ENCODE peak calls at places on chromosomes 16 and 17, in nine cellular contexts. One of them, this sample, is unnamed.

GRCh38 chr16:80041399-80041798 is 440.9 kb upstream of the MAF start:
- DNase-seq in uterus: no peak
- DNase-seq in CD8-positive, alpha-beta memory T cell: no peak
- DNase-seq in A549: no peak
- DNase-seq in tibial artery: no peak
- DNase-seq in PC-9: peak
- DNase-seq in NB4: no peak
- DNase-seq in CD4-positive, CD25-positive, alpha-beta regulatory T cell: no peak
- DNase-seq in AG10803: no peak
- DNase-seq in this sample: no peak

GRCh38 chr17:64004903-64005733 is 7.0 kb downstream of the PRR29 start:
- DNase-seq in uterus: peak
- DNase-seq in CD8-positive, alpha-beta memory T cell: no peak
- DNase-seq in A549: no peak
- DNase-seq in tibial artery: no peak
- DNase-seq in PC-9: no peak
- DNase-seq in NB4: no peak
- DNase-seq in CD4-positive, CD25-positive, alpha-beta regulatory T cell: no peak
- DNase-seq in AG10803: no peak
- DNase-seq in this sample: no peak

GRCh38 chr17:40326832-40327199 is 17.8 kb downstream of the RARA start:
- DNase-seq in uterus: peak
- DNase-seq in CD8-positive, alpha-beta memory T cell: no peak
- DNase-seq in A549: no peak
- DNase-seq in tibial artery: no peak
- DNase-seq in PC-9: peak
- DNase-seq in NB4: no peak
- DNase-seq in CD4-positive, CD25-positive, alpha-beta regulatory T cell: no peak
- DNase-seq in AG10803: no peak
- DNase-seq in this sample: no peak

GRCh38 chr17:18261146-18261515 is 669 bp downstream of the MIEF2 start:
- DNase-seq in uterus: peak
- DNase-seq in CD8-positive, alpha-beta memory T cell: no peak
- DNase-seq in A549: peak
- DNase-seq in tibial artery: peak
- DNase-seq in PC-9: peak
- DNase-seq in NB4: peak
- DNase-seq in CD4-positive, CD25-positive, alpha-beta regulatory T cell: no peak
- DNase-seq in AG10803: peak
- DNase-seq in this sample: no peak

GRCh38 chr16:8866118-8866883 is 2.5 kb downstream of the CARHSP1 start:
- DNase-seq in uterus: peak
- DNase-seq in CD8-positive, alpha-beta memory T cell: no peak
- DNase-seq in A549: no peak
- DNase-seq in tibial artery: peak
- DNase-seq in PC-9: no peak
- DNase-seq in NB4: no peak
- DNase-seq in CD4-positive, CD25-positive, alpha-beta regulatory T cell: no peak
- DNase-seq in AG10803: no peak
- DNase-seq in this sample: no peak

GRCh38 chr16:20598832-20599469 is 22.8 kb upstream of the ACSM2B start:
- DNase-seq in uterus: no peak
- DNase-seq in CD8-positive, alpha-beta memory T cell: no peak
- DNase-seq in A549: no peak
- DNase-seq in tibial artery: no peak
- DNase-seq in PC-9: no peak
- DNase-seq in NB4: no peak
- DNase-seq in CD4-positive, CD25-positive, alpha-beta regulatory T cell: no peak
- DNase-seq in AG10803: no peak
- DNase-seq in this sample: no peak

GRCh38 chr17:58337600-58338453 is 9.2 kb upstream of the TSPOAP1 start:
- DNase-seq in uterus: peak
- DNase-seq in CD8-positive, alpha-beta memory T cell: peak
- DNase-seq in A549: no peak
- DNase-seq in tibial artery: peak
- DNase-seq in PC-9: no peak
- DNase-seq in NB4: peak
- DNase-seq in CD4-positive, CD25-positive, alpha-beta regulatory T cell: peak
- DNase-seq in AG10803: peak
- DNase-seq in this sample: peak

GRCh38 chr16:86392751-86393150 is 117.6 kb upstream of the FOXF1 start:
- DNase-seq in uterus: no peak
- DNase-seq in CD8-positive, alpha-beta memory T cell: no peak
- DNase-seq in A549: no peak
- DNase-seq in tibial artery: no peak
- DNase-seq in PC-9: no peak
- DNase-seq in NB4: no peak
- DNase-seq in CD4-positive, CD25-positive, alpha-beta regulatory T cell: no peak
- DNase-seq in AG10803: no peak
- DNase-seq in this sample: no peak

GRCh38 chr16:17307501-17307900 is 163.3 kb downstream of the XYLT1 start:
- DNase-seq in uterus: no peak
- DNase-seq in CD8-positive, alpha-beta memory T cell: no peak
- DNase-seq in A549: no peak
- DNase-seq in tibial artery: no peak
- DNase-seq in PC-9: no peak
- DNase-seq in NB4: no peak
- DNase-seq in CD4-positive, CD25-positive, alpha-beta regulatory T cell: no peak
- DNase-seq in AG10803: no peak
- DNase-seq in this sample: no peak

GRCh38 chr16:87043273-87044030 is 273.7 kb downstream of the C16orf95 start:
- DNase-seq in uterus: no peak
- DNase-seq in CD8-positive, alpha-beta memory T cell: no peak
- DNase-seq in A549: no peak
- DNase-seq in tibial artery: peak
- DNase-seq in PC-9: no peak
- DNase-seq in NB4: no peak
- DNase-seq in CD4-positive, CD25-positive, alpha-beta regulatory T cell: no peak
- DNase-seq in AG10803: peak
- DNase-seq in this sample: no peak

GRCh38 chr17:19573075-19573474 is 39.4 kb downstream of the SLC47A1 start:
- DNase-seq in uterus: no peak
- DNase-seq in CD8-positive, alpha-beta memory T cell: no peak
- DNase-seq in A549: no peak
- DNase-seq in tibial artery: no peak
- DNase-seq in PC-9: no peak
- DNase-seq in NB4: peak
- DNase-seq in CD4-positive, CD25-positive, alpha-beta regulatory T cell: no peak
- DNase-seq in AG10803: no peak
- DNase-seq in this sample: no peak

GRCh38 chr16:82699711-82700495 is 73.1 kb downstream of the CDH13 start:
- DNase-seq in uterus: peak
- DNase-seq in CD8-positive, alpha-beta memory T cell: no peak
- DNase-seq in A549: no peak
- DNase-seq in tibial artery: peak
- DNase-seq in PC-9: no peak
- DNase-seq in NB4: peak
- DNase-seq in CD4-positive, CD25-positive, alpha-beta regulatory T cell: no peak
- DNase-seq in AG10803: peak
- DNase-seq in this sample: no peak

GRCh38 chr17:38604479-38605229 is 1.1 kb downstream of the SRCIN1 start:
- DNase-seq in uterus: no peak
- DNase-seq in CD8-positive, alpha-beta memory T cell: peak
- DNase-seq in A549: peak
- DNase-seq in tibial artery: no peak
- DNase-seq in PC-9: no peak
- DNase-seq in NB4: peak
- DNase-seq in CD4-positive, CD25-positive, alpha-beta regulatory T cell: no peak
- DNase-seq in AG10803: no peak
- DNase-seq in this sample: no peak

GRCh38 chr16:88343276-88343791 is 39.4 kb upstream of the ZNF469 start:
- DNase-seq in uterus: no peak
- DNase-seq in CD8-positive, alpha-beta memory T cell: no peak
- DNase-seq in A549: no peak
- DNase-seq in tibial artery: no peak
- DNase-seq in PC-9: no peak
- DNase-seq in NB4: no peak
- DNase-seq in CD4-positive, CD25-positive, alpha-beta regulatory T cell: no peak
- DNase-seq in AG10803: no peak
- DNase-seq in this sample: no peak

GRCh38 chr16:67459066-67459857 is 21.7 kb downstream of the ATP6V0D1 start:
- DNase-seq in uterus: no peak
- DNase-seq in CD8-positive, alpha-beta memory T cell: no peak
- DNase-seq in A549: no peak
- DNase-seq in tibial artery: no peak
- DNase-seq in PC-9: no peak
- DNase-seq in NB4: no peak
- DNase-seq in CD4-positive, CD25-positive, alpha-beta regulatory T cell: no peak
- DNase-seq in AG10803: no peak
- DNase-seq in this sample: no peak

GRCh38 chr16:66936889-66937554 is 1.7 kb downstream of the CES2 start:
- DNase-seq in uterus: no peak
- DNase-seq in CD8-positive, alpha-beta memory T cell: no peak
- DNase-seq in A549: no peak
- DNase-seq in tibial artery: no peak
- DNase-seq in PC-9: no peak
- DNase-seq in NB4: no peak
- DNase-seq in CD4-positive, CD25-positive, alpha-beta regulatory T cell: no peak
- DNase-seq in AG10803: no peak
- DNase-seq in this sample: no peak

GRCh38 chr16:28873543-28874201 is 4.6 kb upstream of the ATP2A1 start:
- DNase-seq in uterus: no peak
- DNase-seq in CD8-positive, alpha-beta memory T cell: peak
- DNase-seq in A549: no peak
- DNase-seq in tibial artery: no peak
- DNase-seq in PC-9: no peak
- DNase-seq in NB4: peak
- DNase-seq in CD4-positive, CD25-positive, alpha-beta regulatory T cell: peak
- DNase-seq in AG10803: no peak
- DNase-seq in this sample: peak

GRCh38 chr17:40699880-40700279 is 3.7 kb downstream of the KRT24 start:
- DNase-seq in uterus: peak
- DNase-seq in CD8-positive, alpha-beta memory T cell: no peak
- DNase-seq in A549: no peak
- DNase-seq in tibial artery: no peak
- DNase-seq in PC-9: no peak
- DNase-seq in NB4: no peak
- DNase-seq in CD4-positive, CD25-positive, alpha-beta regulatory T cell: no peak
- DNase-seq in AG10803: no peak
- DNase-seq in this sample: no peak

GRCh38 chr17:77375917-77376651 is 235.3 kb downstream of the SEC14L1 start:
- DNase-seq in uterus: peak
- DNase-seq in CD8-positive, alpha-beta memory T cell: peak
- DNase-seq in A549: no peak
- DNase-seq in tibial artery: no peak
- DNase-seq in PC-9: no peak
- DNase-seq in NB4: no peak
- DNase-seq in CD4-positive, CD25-positive, alpha-beta regulatory T cell: peak
- DNase-seq in AG10803: peak
- DNase-seq in this sample: peak

GRCh38 chr16:1985466-1986150 is 1.6 kb downstream of the GFER start:
- DNase-seq in uterus: no peak
- DNase-seq in CD8-positive, alpha-beta memory T cell: no peak
- DNase-seq in A549: no peak
- DNase-seq in tibial artery: no peak
- DNase-seq in PC-9: peak
- DNase-seq in NB4: no peak
- DNase-seq in CD4-positive, CD25-positive, alpha-beta regulatory T cell: no peak
- DNase-seq in AG10803: no peak
- DNase-seq in this sample: no peak
- H3K4me3 ChIP-seq in uterus: no peak
- H3K4me3 ChIP-seq in CD8-positive, alpha-beta memory T cell: no peak
- H3K4me3 ChIP-seq in A549: peak
- H3K4me3 ChIP-seq in tibial artery: no peak
- H3K4me3 ChIP-seq in PC-9: peak
- H3K4me3 ChIP-seq in NB4: peak
- H3K4me3 ChIP-seq in CD4-positive, CD25-positive, alpha-beta regulatory T cell: no peak
- H3K4me3 ChIP-seq in AG10803: peak
- H3K4me3 ChIP-seq in this sample: no peak

GRCh38 chr17:751269-752001 is 629 bp downstream of the GEMIN4 start:
- DNase-seq in uterus: no peak
- DNase-seq in CD8-positive, alpha-beta memory T cell: no peak
- DNase-seq in A549: peak
- DNase-seq in tibial artery: peak
- DNase-seq in PC-9: no peak
- DNase-seq in NB4: peak
- DNase-seq in CD4-positive, CD25-positive, alpha-beta regulatory T cell: no peak
- DNase-seq in AG10803: peak
- DNase-seq in this sample: no peak
- H3K4me3 ChIP-seq in uterus: peak
- H3K4me3 ChIP-seq in CD8-positive, alpha-beta memory T cell: peak
- H3K4me3 ChIP-seq in A549: peak
- H3K4me3 ChIP-seq in tibial artery: peak
- H3K4me3 ChIP-seq in PC-9: peak
- H3K4me3 ChIP-seq in NB4: peak
- H3K4me3 ChIP-seq in CD4-positive, CD25-positive, alpha-beta regulatory T cell: peak
- H3K4me3 ChIP-seq in AG10803: peak
- H3K4me3 ChIP-seq in this sample: peak

GRCh38 chr16:565420-566330 is 1.1 kb upstream of the NHLRC4 start:
- DNase-seq in uterus: no peak
- DNase-seq in CD8-positive, alpha-beta memory T cell: no peak
- DNase-seq in A549: no peak
- DNase-seq in tibial artery: no peak
- DNase-seq in PC-9: no peak
- DNase-seq in NB4: peak
- DNase-seq in CD4-positive, CD25-positive, alpha-beta regulatory T cell: no peak
- DNase-seq in AG10803: no peak
- DNase-seq in this sample: no peak

GRCh38 chr16:569445-570254 is at the start of gene PIGQ:
- DNase-seq in uterus: peak
- DNase-seq in CD8-positive, alpha-beta memory T cell: peak
- DNase-seq in A549: peak
- DNase-seq in tibial artery: peak
- DNase-seq in PC-9: no peak
- DNase-seq in NB4: peak
- DNase-seq in CD4-positive, CD25-positive, alpha-beta regulatory T cell: peak
- DNase-seq in AG10803: peak
- DNase-seq in this sample: peak

GRCh38 chr16:566475-567361 is at the start of gene NHLRC4:
- DNase-seq in uterus: peak
- DNase-seq in CD8-positive, alpha-beta memory T cell: peak
- DNase-seq in A549: no peak
- DNase-seq in tibial artery: peak
- DNase-seq in PC-9: no peak
- DNase-seq in NB4: peak
- DNase-seq in CD4-positive, CD25-positive, alpha-beta regulatory T cell: peak
- DNase-seq in AG10803: peak
- DNase-seq in this sample: no peak

GRCh38 chr16:568401-569258 is 1.1 kb upstream of the PIGQ start:
- DNase-seq in uterus: no peak
- DNase-seq in CD8-positive, alpha-beta memory T cell: no peak
- DNase-seq in A549: no peak
- DNase-seq in tibial artery: no peak
- DNase-seq in PC-9: no peak
- DNase-seq in NB4: no peak
- DNase-seq in CD4-positive, CD25-positive, alpha-beta regulatory T cell: no peak
- DNase-seq in AG10803: no peak
- DNase-seq in this sample: no peak

GRCh38 chr16:567362-568256 is 804 bp downstream of the NHLRC4 start:
- DNase-seq in uterus: no peak
- DNase-seq in CD8-positive, alpha-beta memory T cell: no peak
- DNase-seq in A549: no peak
- DNase-seq in tibial artery: no peak
- DNase-seq in PC-9: no peak
- DNase-seq in NB4: no peak
- DNase-seq in CD4-positive, CD25-positive, alpha-beta regulatory T cell: no peak
- DNase-seq in AG10803: no peak
- DNase-seq in this sample: no peak
- H3K4me3 ChIP-seq in uterus: peak
- H3K4me3 ChIP-seq in CD8-positive, alpha-beta memory T cell: peak
- H3K4me3 ChIP-seq in A549: no peak
- H3K4me3 ChIP-seq in tibial artery: peak
- H3K4me3 ChIP-seq in PC-9: no peak
- H3K4me3 ChIP-seq in NB4: no peak
- H3K4me3 ChIP-seq in CD4-positive, CD25-positive, alpha-beta regulatory T cell: peak
- H3K4me3 ChIP-seq in AG10803: no peak
- H3K4me3 ChIP-seq in this sample: peak

GRCh38 chr16:30380801-30381208 is 1.6 kb downstream of the SEPTIN1 start:
- DNase-seq in uterus: no peak
- DNase-seq in CD8-positive, alpha-beta memory T cell: no peak
- DNase-seq in A549: no peak
- DNase-seq in tibial artery: no peak
- DNase-seq in PC-9: no peak
- DNase-seq in NB4: no peak
- DNase-seq in CD4-positive, CD25-positive, alpha-beta regulatory T cell: no peak
- DNase-seq in AG10803: no peak
- DNase-seq in this sample: no peak
- H3K4me3 ChIP-seq in uterus: no peak
- H3K4me3 ChIP-seq in CD8-positive, alpha-beta memory T cell: peak
- H3K4me3 ChIP-seq in A549: no peak
- H3K4me3 ChIP-seq in tibial artery: no peak
- H3K4me3 ChIP-seq in PC-9: no peak
- H3K4me3 ChIP-seq in NB4: no peak
- H3K4me3 ChIP-seq in CD4-positive, CD25-positive, alpha-beta regulatory T cell: peak
- H3K4me3 ChIP-seq in AG10803: no peak
- H3K4me3 ChIP-seq in this sample: peak